ENCODE peak calls at places on chromosomes 12 and 14, in five cellular contexts. X is RWPE2, P is substantia nigra, M is neural progenitor cell, I is PC-3. C is an unnamed sample.

GRCh38 chr12:53980448-53981388 is 4.2 kb upstream of the HOXC10 start:
- DNase-seq in M (no peak), I (no peak), X (no peak), P (no peak), C (no peak)

GRCh38 chr14:40252817-40253447 is 820.7 kb upstream of the FBXO33 start:
- DNase-seq in P (no peak), M (peak; percentile 14), I (peak; percentile 44), X (no peak), C (no peak)

GRCh38 chr12:119412811-119413794 is 78.6 kb downstream of the CCDC60 start:
- DNase-seq in I (peak; percentile 74), X (no peak), P (peak; percentile 63), M (peak; percentile 83), C (peak; percentile 44)

GRCh38 chr12:32134144-32134888 is 27.7 kb downstream of the BICD1 start:
- DNase-seq in X (no peak), M (no peak), I (peak; percentile 84), P (no peak), C (no peak)

GRCh38 chr12:102396276-102396675 is 84.1 kb downstream of the IGF1 start:
- DNase-seq in X (no peak), P (no peak), M (peak; percentile 9), I (no peak), C (no peak)

GRCh38 chr14:21964180-21964579 is 290.6 kb upstream of the OR4E1 start:
- DNase-seq in M (no peak), P (no peak), X (no peak), I (no peak), C (no peak)

GRCh38 chr12:20142956-20143355 is 225.4 kb upstream of the PDE3A start:
- DNase-seq in M (no peak), I (no peak), P (no peak), X (no peak), C (no peak)

GRCh38 chr12:79782197-79782890 is 91.6 kb upstream of the PAWR start:
- DNase-seq in P (no peak), M (no peak), I (no peak), X (no peak), C (no peak)

GRCh38 chr12:82650627-82651337 is 35.9 kb upstream of the TMTC2 start:
- DNase-seq in X (peak; percentile 79), M (no peak), P (no peak), I (peak; percentile 98), C (peak; percentile 85)

GRCh38 chr12:113359939-113360748 is 1.8 kb downstream of the PLBD2 start:
- DNase-seq in I (peak; percentile 19), X (no peak), P (no peak), M (no peak), C (no peak)

GRCh38 chr12:65839027-65839426 is 14.7 kb downstream of the HMGA2 start:
- DNase-seq in X (no peak), P (no peak), I (peak; percentile 6), M (no peak), C (no peak)

GRCh38 chr12:57590892-57591566 is at the start of gene PIP4K2C:
- DNase-seq in I (peak; percentile 91), M (peak; percentile 93), P (peak; percentile 72), X (peak; percentile 87), C (peak; percentile 86)

GRCh38 chr14:25381498-25381897 is 331.6 kb upstream of the STXBP6 start:
- DNase-seq in I (peak; percentile 4), M (peak; percentile 9), X (no peak), P (no peak), C (no peak)

GRCh38 chr12:607541-608001 is 55.7 kb downstream of the NINJ2 start:
- DNase-seq in X (no peak), P (peak; percentile 17), I (peak; percentile 67), M (no peak), C (peak; percentile 81)

GRCh38 chr14:75242546-75243273 is 35.9 kb upstream of the FOS start:
- DNase-seq in X (peak; percentile 77), M (peak; percentile 65), I (peak; percentile 29), P (no peak), C (peak; percentile 66)

GRCh38 chr12:99111600-99111999 is 466.5 kb downstream of the APAF1 start:
- DNase-seq in M (peak; percentile 25), P (no peak), I (peak; percentile 11), X (no peak), C (no peak)

GRCh38 chr14:99750746-99751450 is 42.3 kb upstream of the EML1 start:
- DNase-seq in M (no peak), X (no peak), P (no peak), I (no peak), C (no peak)
- H3K27ac ChIP-seq in M (no peak overlapping the region), X (no peak overlapping the region), P (no peak overlapping the region), I (no peak overlapping the region), C (no peak overlapping the region)

GRCh38 chr12:76568888-76569551 is 9.4 kb upstream of the OSBPL8 start:
- DNase-seq in X (no peak), I (no peak), M (no peak), P (no peak), C (no peak)
- H3K27ac ChIP-seq in X (no peak overlapping the region), I (no peak overlapping the region), M (no peak overlapping the region), P (no peak overlapping the region), C (no peak overlapping the region)

GRCh38 chr14:102264775-102265174 is 40.2 kb downstream of the MOK start:
- DNase-seq in P (no peak), M (no peak), X (no peak), I (no peak), C (no peak)

GRCh38 chr14:102258136-102258535 is 46.8 kb downstream of the MOK start:
- DNase-seq in I (no peak), P (no peak), X (no peak), M (no peak), C (no peak)

GRCh38 chr14:102264355-102264754 is 40.6 kb downstream of the MOK start:
- DNase-seq in X (no peak), M (no peak), P (no peak), I (no peak), C (no peak)

GRCh38 chr14:102262894-102263462 is 42.0 kb downstream of the MOK start:
- DNase-seq in I (peak; percentile 96), X (peak; percentile 88), M (peak; percentile 62), P (peak; percentile 7), C (peak; percentile 83)
- H3K27ac ChIP-seq in I (peak overlapping the region; percentile 99), X (peak overlapping the region; percentile 95), M (peak overlapping the region; percentile 55), P (peak overlapping the region; percentile 68), C (peak overlapping the region; percentile 86)

DNA sequence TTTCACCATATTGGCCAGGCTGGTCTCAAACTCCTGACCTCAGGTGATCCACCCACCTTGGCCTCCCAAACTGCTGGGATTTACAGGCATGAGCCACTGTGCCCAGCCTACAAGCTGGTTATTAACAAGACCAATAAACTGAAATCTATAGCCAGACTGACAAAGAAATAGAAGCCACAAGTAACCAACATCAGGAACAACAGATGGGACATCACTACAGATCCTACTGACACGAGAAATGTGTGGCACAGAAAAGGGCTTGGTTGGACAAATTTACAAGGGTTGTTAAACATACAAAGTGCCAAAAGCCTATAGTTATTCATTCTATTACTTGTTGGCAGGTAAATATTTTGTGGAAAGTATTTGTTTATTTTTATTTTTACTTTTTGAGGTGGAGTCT is 11.6 kb downstream of the MTA1 start:
- DNase-seq in X (peak; percentile 33), M (no peak), I (no peak), P (no peak), C (no peak)
- H3K27ac ChIP-seq in X (peak overlapping the region; percentile 71), M (no peak overlapping the region), I (no peak overlapping the region), P (no peak overlapping the region), C (peak overlapping the region; percentile 91)

GRCh38 chr12:93572712-93573551 is 457 bp downstream of the SOCS2 start:
- DNase-seq in X (peak; percentile 61), M (peak; percentile 53), P (no peak), I (peak; percentile 46), C (no peak)
- H3K27ac ChIP-seq in X (peak overlapping the region; percentile 84), M (no peak overlapping the region), P (no peak overlapping the region), I (peak overlapping the region; percentile 26), C (no peak overlapping the region)

GRCh38 chr12:96208801-96209534 is 14.8 kb downstream of the ELK3 start:
- DNase-seq in M (no peak), X (no peak), P (no peak), I (no peak), C (no peak)
- H3K27ac ChIP-seq in M (no peak overlapping the region), X (peak overlapping the region; percentile 100), P (no peak overlapping the region), I (no peak overlapping the region), C (peak overlapping the region; percentile 64)

GRCh38 chr12:96265400-96265799 is 71.2 kb downstream of the ELK3 start:
- DNase-seq in X (no peak), I (no peak), P (no peak), M (no peak), C (no peak)

GRCh38 chr12:96261557-96261956 is 67.4 kb downstream of the ELK3 start:
- DNase-seq in X (no peak), M (no peak), I (no peak), P (no peak), C (peak; percentile 12)

GRCh38 chr12:96265836-96266235 is 71.7 kb downstream of the ELK3 start:
- DNase-seq in M (no peak), I (no peak), X (no peak), P (no peak), C (no peak)

GRCh38 chr12:96266238-96266637 is 72.1 kb downstream of the ELK3 start:
- DNase-seq in P (no peak), I (no peak), X (no peak), M (no peak), C (no peak)

DNA sequence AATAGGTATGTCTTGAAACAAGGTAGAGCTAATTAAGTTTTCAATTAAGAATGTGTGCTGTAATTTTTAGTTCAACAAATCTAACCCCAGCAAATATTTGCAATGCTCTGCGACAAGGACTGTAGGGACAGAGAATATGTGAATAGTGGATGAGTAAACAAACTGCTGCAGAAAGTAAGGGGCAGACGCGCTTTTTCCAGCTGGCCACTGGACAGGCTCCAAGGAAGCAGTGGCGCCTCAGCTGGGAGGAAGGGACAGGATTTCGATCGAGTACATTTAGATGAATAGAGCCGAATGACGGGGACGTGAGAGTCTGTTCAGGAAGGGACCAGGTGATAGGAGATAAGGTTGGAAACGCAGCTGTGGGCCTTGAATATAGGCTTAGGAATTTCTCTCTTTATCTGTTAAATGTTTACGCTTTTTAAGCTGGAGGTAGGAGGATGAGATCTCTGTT is 69.3 kb downstream of the ELK3 start:
- DNase-seq in X (no peak), M (no peak), I (no peak), P (no peak), C (no peak)
- H3K27ac ChIP-seq in X (no peak overlapping the region), M (no peak overlapping the region), I (no peak overlapping the region), P (no peak overlapping the region), C (peak overlapping the region; percentile 24)

DNA sequence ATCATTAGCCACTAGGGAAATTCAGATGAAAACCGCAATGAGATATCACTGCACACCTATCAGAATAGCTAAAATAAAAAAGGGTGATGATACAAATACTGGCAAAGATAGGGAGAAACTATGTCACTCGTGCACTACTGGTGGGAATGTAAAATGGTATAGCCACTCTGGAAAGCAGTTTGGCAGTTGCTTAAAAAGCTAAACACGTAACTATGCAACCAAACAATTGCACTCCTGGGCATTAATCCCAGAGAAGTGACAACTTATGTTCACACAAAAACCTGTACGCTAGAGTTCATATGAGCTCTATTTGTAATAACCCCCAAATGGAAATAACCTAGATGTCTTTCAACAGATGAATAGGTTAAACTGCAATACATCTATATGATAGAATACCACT is 35.4 kb downstream of the GPR135 start:
- DNase-seq in X (no peak), M (no peak), I (no peak), P (no peak), C (no peak)
- H3K27ac ChIP-seq in X (no peak overlapping the region), M (no peak overlapping the region), I (no peak overlapping the region), P (no peak overlapping the region), C (no peak overlapping the region)